ENCODE peak calls at places on chromosomes 13 and 19, in six cellular contexts. X, K, S, C, H and Q are unnamed samples.
A peak's percentile ranks its signal among the peaks of the same experiment; 100 is the strongest.

GRCh38 chr13:67662997-67663396 is 432.9 kb upstream of the PCDH9 start:
- DNase-seq in K (no peak), X (no peak), C (no peak), H (no peak), S (no peak), Q (no peak)

GRCh38 chr19:51271015-51271600 is 20.2 kb downstream of the SIGLECL1 start:
- DNase-seq in X (no peak), H (no peak), K (no peak), S (no peak), C (no peak), Q (no peak)

GRCh38 chr13:74987124-74987690 is 494.8 kb downstream of the TBC1D4 start:
- DNase-seq in S (no peak), H (no peak), C (no peak), X (no peak), K (no peak), Q (no peak)

GRCh38 chr13:69423844-69424243 is 683.8 kb upstream of the ATXN8OS start:
- DNase-seq in C (no peak), S (no peak), X (no peak), K (no peak), H (no peak), Q (no peak)

GRCh38 chr19:54804101-54804500 is 691 bp downstream of the KIR2DL4 start:
- DNase-seq in X (no peak), S (no peak), K (no peak), H (no peak), C (no peak), Q (no peak)

GRCh38 chr13:50513528-50513863 is 330.0 kb downstream of the DLEU7 start:
- DNase-seq in K (no peak), H (no peak), S (no peak), C (no peak), X (no peak), Q (no peak)

GRCh38 chr13:54356849-54357248 is 1328.2 kb downstream of the OLFM4 start:
- DNase-seq in S (no peak), H (no peak), C (no peak), K (no peak), X (no peak), Q (no peak)

GRCh38 chr13:35549481-35549880 is 73.0 kb upstream of the MAB21L1 start:
- DNase-seq in H (no peak), X (peak; percentile 41), K (no peak), S (no peak), C (no peak), Q (no peak)

GRCh38 chr13:108120332-108120731 is 95.0 kb downstream of the LIG4 start:
- DNase-seq in K (peak; percentile 98), C (no peak), X (no peak), H (no peak), S (no peak), Q (no peak)

GRCh38 chr13:30133976-30134375 is 173.4 kb downstream of the KATNAL1 start:
- DNase-seq in H (no peak), C (no peak), X (no peak), K (no peak), S (no peak), Q (no peak)

GRCh38 chr19:43148233-43148632 is 38.1 kb downstream of the PSG5 start:
- DNase-seq in H (no peak), C (no peak), X (peak; percentile 91), K (no peak), S (no peak), Q (no peak)

GRCh38 chr13:97391201-97391600 is 42.8 kb upstream of the RAP2A start:
- DNase-seq in C (no peak), S (no peak), X (no peak), H (no peak), K (no peak), Q (no peak)

GRCh38 chr13:34145061-34145460 is 327.1 kb downstream of the RFC3 start:
- DNase-seq in K (no peak), X (no peak), C (no peak), H (no peak), S (no peak), Q (no peak)